ENCODE peak calls at places on chromosomes 1 and 21, in ten cellular contexts. L is C1 segment of cervical spinal cord; Q is EL; S is activated CD4-positive, CD25-positive, alpha-beta regulatory T cell; O is caudate nucleus; N is stimulated activated CD4-positive, alpha-beta T cell treated with anti-CD3 and anti-CD28 coated beads, Interleukin-4, amount 100 ng/mL, for 1 hour; M is GM04503; W is HFF-Myc; G is NCI-H146; B is NCI-H510A. F is an unnamed sample.

GRCh38 chr1:222530852-222531251 is 17.1 kb downstream of the HHIPL2 start:
- DNase-seq in L (no peak), Q (no peak), S (no peak), O (no peak), N (no peak), M (no peak), W (no peak), G (no peak), B (no peak), F (no peak)

GRCh38 chr1:30184393-30185141 is 538.8 kb downstream of the MATN1 start:
- DNase-seq in L (no peak), Q (no peak), S (no peak), O (no peak), N (no peak), M (no peak), W (no peak), G (no peak), B (no peak), F (no peak)

GRCh38 chr1:180918519-180918918 is 5.8 kb downstream of the KIAA1614 start:
- DNase-seq in L (no peak), Q (no peak), S (no peak), O (no peak), N (no peak), M (no peak), W (no peak), G (no peak), B (no peak), F (no peak)

GRCh38 chr1:66475940-66476339 is 58.0 kb upstream of the SGIP1 start:
- DNase-seq in L (no peak), Q (no peak), S (no peak), O (no peak), N (no peak), M (no peak), W (no peak), G (no peak), B (no peak), F (no peak)

GRCh38 chr21:45001134-45002095 is 61.6 kb downstream of the SLX9 start:
- DNase-seq in L (peak), Q (peak), S (no peak), O (no peak), N (peak), M (peak), W (no peak), G (no peak), B (no peak), F (peak)

GRCh38 chr1:56289260-56289659 is 290.1 kb downstream of the PLPP3 start:
- DNase-seq in L (no peak), Q (no peak), S (no peak), O (no peak), N (no peak), M (no peak), W (no peak), G (no peak), B (no peak), F (no peak)

GRCh38 chr1:37513795-37514349 is 694 bp downstream of the MEAF6 start:
- DNase-seq in L (no peak), Q (peak), S (peak), O (peak), N (peak), M (no peak), W (no peak), G (peak), B (peak), F (peak)

GRCh38 chr1:9890224-9890731 is 19.8 kb downstream of the CTNNBIP1 start:
- DNase-seq in L (no peak), Q (peak), S (no peak), O (no peak), N (no peak), M (peak), W (peak), G (no peak), B (peak), F (peak)

GRCh38 chr1:14836426-14837140 is 238.1 kb downstream of the KAZN start:
- DNase-seq in L (no peak), Q (no peak), S (no peak), O (no peak), N (no peak), M (no peak), W (no peak), G (no peak), B (peak), F (no peak)

GRCh38 chr1:32939655-32940371 is 24.8 kb downstream of the RNF19B start:
- DNase-seq in L (no peak), Q (peak), S (no peak), O (no peak), N (no peak), M (peak), W (no peak), G (no peak), B (no peak), F (peak)

GRCh38 chr1:209537336-209538114 is 46.0 kb upstream of the CAMK1G start:
- DNase-seq in L (no peak), Q (no peak), S (no peak), O (no peak), N (no peak), M (no peak), W (no peak), G (no peak), B (no peak), F (no peak)

GRCh38 chr1:113976609-113977278 is 2.5 kb upstream of the OLFML3 start:
- DNase-seq in L (no peak), Q (peak), S (no peak), O (no peak), N (no peak), M (no peak), W (no peak), G (peak), B (no peak), F (peak)

GRCh38 chr1:61448934-61449368 is 276.0 kb downstream of the TM2D1 start:
- DNase-seq in L (no peak), Q (no peak), S (no peak), O (no peak), N (no peak), M (peak), W (no peak), G (no peak), B (no peak), F (no peak)

GRCh38 chr1:53107570-53108322 is 34.7 kb downstream of the SLC1A7 start:
- DNase-seq in L (no peak), Q (peak), S (no peak), O (no peak), N (no peak), M (peak), W (peak), G (peak), B (no peak), F (peak)

GRCh38 chr1:228393268-228393699 is 13.4 kb downstream of the TRIM11 start:
- DNase-seq in L (no peak), Q (peak), S (no peak), O (no peak), N (no peak), M (no peak), W (no peak), G (peak), B (no peak), F (peak)

GRCh38 chr1:201828451-201828819 is 522 bp upstream of the IPO9 start:
- DNase-seq in L (no peak), Q (peak), S (no peak), O (no peak), N (no peak), M (no peak), W (no peak), G (no peak), B (no peak), F (peak)

GRCh38 chr1:29180497-29181412 is 945 bp downstream of the SRSF4 start:
- DNase-seq in L (no peak), Q (no peak), S (no peak), O (no peak), N (no peak), M (no peak), W (no peak), G (peak), B (no peak), F (peak)

GRCh38 chr1:26923711-26924110 is 2.2 kb downstream of the NUDC start:
- DNase-seq in L (no peak), Q (peak), S (no peak), O (no peak), N (no peak), M (no peak), W (no peak), G (no peak), B (no peak), F (peak)

GRCh38 chr21:40176732-40177131 is 309.5 kb downstream of the PCP4 start:
- DNase-seq in L (no peak), Q (no peak), S (no peak), O (no peak), N (no peak), M (no peak), W (no peak), G (peak), B (peak), F (no peak)

GRCh38 chr1:4655674-4656532 is 1.5 kb downstream of the AJAP1 start:
- DNase-seq in L (peak), Q (no peak), S (no peak), O (peak), N (no peak), M (no peak), W (peak), G (no peak), B (no peak), F (peak)

GRCh38 chr1:154344977-154345837 is 19.9 kb downstream of the ATP8B2 start:
- DNase-seq in L (no peak), Q (peak), S (peak), O (no peak), N (peak), M (no peak), W (no peak), G (no peak), B (no peak), F (peak)

GRCh38 chr1:59485949-59486348 is 189.1 kb downstream of the FGGY start:
- DNase-seq in L (no peak), Q (no peak), S (no peak), O (no peak), N (no peak), M (no peak), W (no peak), G (no peak), B (no peak), F (no peak)

GRCh38 chr1:91885716-91886506 is at the start of gene TGFBR3:
- DNase-seq in L (peak), Q (peak), S (peak), O (peak), N (peak), M (peak), W (no peak), G (peak), B (peak), F (peak)

GRCh38 chr1:192521734-192522133 is 53.8 kb upstream of the RGS1 start:
- DNase-seq in L (no peak), Q (no peak), S (no peak), O (no peak), N (no peak), M (no peak), W (no peak), G (no peak), B (no peak), F (no peak)

GRCh38 chr1:240285541-240285940 is 193.9 kb downstream of the FMN2 start:
- DNase-seq in L (no peak), Q (peak), S (no peak), O (no peak), N (no peak), M (peak), W (no peak), G (no peak), B (no peak), F (peak)

GRCh38 chr1:2194898-2195673 is 514 bp upstream of the FAAP20 start:
- DNase-seq in L (peak), Q (peak), S (peak), O (peak), N (peak), M (no peak), W (no peak), G (peak), B (peak), F (peak)

GRCh38 chr1:226372885-226373284 is 35.0 kb downstream of the PARP1 start:
- DNase-seq in L (no peak), Q (no peak), S (no peak), O (no peak), N (no peak), M (no peak), W (no peak), G (no peak), B (no peak), F (no peak)

GRCh38 chr1:17908945-17909344 is 153.8 kb downstream of the ACTL8 start:
- DNase-seq in L (no peak), Q (no peak), S (no peak), O (no peak), N (no peak), M (no peak), W (no peak), G (no peak), B (no peak), F (no peak)

GRCh38 chr21:16085436-16085835 is 355.7 kb downstream of the USP25 start:
- DNase-seq in L (no peak), Q (peak), S (no peak), O (no peak), N (no peak), M (no peak), W (no peak), G (no peak), B (no peak), F (no peak)

F was measured in iris pigment epithelial cell.